ENCODE peak calls at places on chromosomes 16 and 17, in ten cellular contexts. One of them, this sample, is unnamed.

GRCh38 chr16:70777496-70777895 is 23.5 kb downstream of the VAC14 start:
- DNase-seq in NCI-H460: no peak
- DNase-seq in fibroblast of lung: no peak
- DNase-seq in COR-L47: no peak
- DNase-seq in stimulated activated CD8-positive, alpha-beta memory T cell treated with anti-CD3 and anti-CD28 coated beads, Interleukin-4, amount 100 ng/mL, for 24 hours: no peak
- DNase-seq in amniotic epithelial cell: no peak
- DNase-seq in A549: no peak
- DNase-seq in heart left ventricle: no peak
- DNase-seq in CD4-positive, alpha-beta T cell: no peak
- DNase-seq in CD4-positive, CD25-positive, alpha-beta regulatory T cell: no peak
- DNase-seq in this sample: no peak

GRCh38 chr17:13562271-13562800 is 39.4 kb downstream of the HS3ST3A1 start:
- DNase-seq in CD4-positive, CD25-positive, alpha-beta regulatory T cell: no peak
- DNase-seq in stimulated activated CD8-positive, alpha-beta memory T cell treated with anti-CD3 and anti-CD28 coated beads, Interleukin-4, amount 100 ng/mL, for 24 hours: no peak
- DNase-seq in COR-L47: no peak
- DNase-seq in fibroblast of lung: peak; percentile 95
- DNase-seq in heart left ventricle: no peak
- DNase-seq in NCI-H460: no peak
- DNase-seq in CD4-positive, alpha-beta T cell: no peak
- DNase-seq in A549: peak; percentile 64
- DNase-seq in amniotic epithelial cell: peak; percentile 91
- DNase-seq in this sample: no peak

GRCh38 chr17:34760931-34761500 is 181.6 kb downstream of the TMEM132E start:
- DNase-seq in A549: no peak
- DNase-seq in NCI-H460: no peak
- DNase-seq in fibroblast of lung: no peak
- DNase-seq in heart left ventricle: no peak
- DNase-seq in stimulated activated CD8-positive, alpha-beta memory T cell treated with anti-CD3 and anti-CD28 coated beads, Interleukin-4, amount 100 ng/mL, for 24 hours: no peak
- DNase-seq in COR-L47: peak; percentile 56
- DNase-seq in CD4-positive, alpha-beta T cell: no peak
- DNase-seq in amniotic epithelial cell: no peak
- DNase-seq in CD4-positive, CD25-positive, alpha-beta regulatory T cell: no peak
- DNase-seq in this sample: no peak

GRCh38 chr16:88558457-88559442 is 11.5 kb upstream of the ZC3H18 start:
- DNase-seq in amniotic epithelial cell: peak; percentile 50
- DNase-seq in NCI-H460: peak; percentile 31
- DNase-seq in COR-L47: peak; percentile 80
- DNase-seq in CD4-positive, alpha-beta T cell: no peak
- DNase-seq in A549: peak; percentile 83
- DNase-seq in CD4-positive, CD25-positive, alpha-beta regulatory T cell: no peak
- DNase-seq in heart left ventricle: peak; percentile 70
- DNase-seq in fibroblast of lung: peak; percentile 74
- DNase-seq in stimulated activated CD8-positive, alpha-beta memory T cell treated with anti-CD3 and anti-CD28 coated beads, Interleukin-4, amount 100 ng/mL, for 24 hours: no peak
- DNase-seq in this sample: no peak

GRCh38 chr17:36728030-36728991 is 126.9 kb downstream of the MRM1 start:
- DNase-seq in heart left ventricle: no peak
- DNase-seq in stimulated activated CD8-positive, alpha-beta memory T cell treated with anti-CD3 and anti-CD28 coated beads, Interleukin-4, amount 100 ng/mL, for 24 hours: no peak
- DNase-seq in NCI-H460: no peak
- DNase-seq in COR-L47: no peak
- DNase-seq in A549: no peak
- DNase-seq in CD4-positive, CD25-positive, alpha-beta regulatory T cell: no peak
- DNase-seq in fibroblast of lung: no peak
- DNase-seq in amniotic epithelial cell: no peak
- DNase-seq in CD4-positive, alpha-beta T cell: no peak
- DNase-seq in this sample: no peak

GRCh38 chr17:43579570-43580140 is 33.5 kb upstream of the ETV4 start:
- DNase-seq in COR-L47: no peak
- DNase-seq in CD4-positive, alpha-beta T cell: no peak
- DNase-seq in NCI-H460: no peak
- DNase-seq in amniotic epithelial cell: peak; percentile 96
- DNase-seq in heart left ventricle: no peak
- DNase-seq in fibroblast of lung: peak; percentile 48
- DNase-seq in A549: peak; percentile 70
- DNase-seq in CD4-positive, CD25-positive, alpha-beta regulatory T cell: no peak
- DNase-seq in stimulated activated CD8-positive, alpha-beta memory T cell treated with anti-CD3 and anti-CD28 coated beads, Interleukin-4, amount 100 ng/mL, for 24 hours: no peak
- DNase-seq in this sample: no peak

GRCh38 chr16:67396159-67396774 is 3.0 kb upstream of the TPPP3 start:
- DNase-seq in COR-L47: peak; percentile 99
- DNase-seq in heart left ventricle: peak; percentile 90
- DNase-seq in amniotic epithelial cell: peak; percentile 35
- DNase-seq in NCI-H460: peak; percentile 36
- DNase-seq in stimulated activated CD8-positive, alpha-beta memory T cell treated with anti-CD3 and anti-CD28 coated beads, Interleukin-4, amount 100 ng/mL, for 24 hours: no peak
- DNase-seq in fibroblast of lung: peak; percentile 79
- DNase-seq in A549: peak; percentile 84
- DNase-seq in CD4-positive, alpha-beta T cell: no peak
- DNase-seq in CD4-positive, CD25-positive, alpha-beta regulatory T cell: no peak
- DNase-seq in this sample: peak; percentile 69

GRCh38 chr17:62178579-62178978 is 113.5 kb upstream of the MED13 start:
- DNase-seq in amniotic epithelial cell: peak; percentile 52
- DNase-seq in CD4-positive, alpha-beta T cell: no peak
- DNase-seq in stimulated activated CD8-positive, alpha-beta memory T cell treated with anti-CD3 and anti-CD28 coated beads, Interleukin-4, amount 100 ng/mL, for 24 hours: no peak
- DNase-seq in CD4-positive, CD25-positive, alpha-beta regulatory T cell: no peak
- DNase-seq in fibroblast of lung: peak; percentile 22
- DNase-seq in NCI-H460: no peak
- DNase-seq in A549: peak; percentile 47
- DNase-seq in COR-L47: no peak
- DNase-seq in heart left ventricle: no peak
- DNase-seq in this sample: no peak

GRCh38 chr17:45382982-45383381 is 49.7 kb downstream of the ARHGAP27 start:
- DNase-seq in CD4-positive, CD25-positive, alpha-beta regulatory T cell: no peak
- DNase-seq in stimulated activated CD8-positive, alpha-beta memory T cell treated with anti-CD3 and anti-CD28 coated beads, Interleukin-4, amount 100 ng/mL, for 24 hours: no peak
- DNase-seq in CD4-positive, alpha-beta T cell: no peak
- DNase-seq in amniotic epithelial cell: no peak
- DNase-seq in NCI-H460: no peak
- DNase-seq in A549: no peak
- DNase-seq in COR-L47: no peak
- DNase-seq in heart left ventricle: no peak
- DNase-seq in fibroblast of lung: no peak
- DNase-seq in this sample: no peak

GRCh38 chr17:75707096-75707720 is 14.1 kb upstream of the ITGB4 start:
- DNase-seq in CD4-positive, CD25-positive, alpha-beta regulatory T cell: no peak
- DNase-seq in CD4-positive, alpha-beta T cell: no peak
- DNase-seq in NCI-H460: peak; percentile 60
- DNase-seq in heart left ventricle: peak; percentile 66
- DNase-seq in fibroblast of lung: peak; percentile 28
- DNase-seq in COR-L47: no peak
- DNase-seq in stimulated activated CD8-positive, alpha-beta memory T cell treated with anti-CD3 and anti-CD28 coated beads, Interleukin-4, amount 100 ng/mL, for 24 hours: no peak
- DNase-seq in amniotic epithelial cell: peak; percentile 48
- DNase-seq in A549: peak; percentile 86
- DNase-seq in this sample: no peak

GRCh38 chr16:82156761-82157654 is 13.0 kb downstream of the MPHOSPH6 start:
- DNase-seq in stimulated activated CD8-positive, alpha-beta memory T cell treated with anti-CD3 and anti-CD28 coated beads, Interleukin-4, amount 100 ng/mL, for 24 hours: no peak
- DNase-seq in CD4-positive, alpha-beta T cell: no peak
- DNase-seq in COR-L47: no peak
- DNase-seq in fibroblast of lung: peak; percentile 67
- DNase-seq in NCI-H460: no peak
- DNase-seq in CD4-positive, CD25-positive, alpha-beta regulatory T cell: no peak
- DNase-seq in heart left ventricle: no peak
- DNase-seq in A549: no peak
- DNase-seq in amniotic epithelial cell: peak; percentile 97
- DNase-seq in this sample: no peak

GRCh38 chr16:57609541-57610401 is 18.7 kb upstream of the ADGRG1 start:
- DNase-seq in CD4-positive, CD25-positive, alpha-beta regulatory T cell: peak; percentile 63
- DNase-seq in fibroblast of lung: peak; percentile 41
- DNase-seq in NCI-H460: no peak
- DNase-seq in heart left ventricle: peak; percentile 9
- DNase-seq in stimulated activated CD8-positive, alpha-beta memory T cell treated with anti-CD3 and anti-CD28 coated beads, Interleukin-4, amount 100 ng/mL, for 24 hours: peak; percentile 72
- DNase-seq in COR-L47: no peak
- DNase-seq in amniotic epithelial cell: no peak
- DNase-seq in CD4-positive, alpha-beta T cell: peak; percentile 40
- DNase-seq in A549: no peak
- DNase-seq in this sample: peak; percentile 24

GRCh38 chr17:76797441-76797840 is 59.5 kb downstream of the MFSD11 start:
- DNase-seq in CD4-positive, CD25-positive, alpha-beta regulatory T cell: no peak
- DNase-seq in heart left ventricle: no peak
- DNase-seq in CD4-positive, alpha-beta T cell: no peak
- DNase-seq in amniotic epithelial cell: no peak
- DNase-seq in A549: no peak
- DNase-seq in COR-L47: no peak
- DNase-seq in fibroblast of lung: no peak
- DNase-seq in stimulated activated CD8-positive, alpha-beta memory T cell treated with anti-CD3 and anti-CD28 coated beads, Interleukin-4, amount 100 ng/mL, for 24 hours: no peak
- DNase-seq in NCI-H460: no peak
- DNase-seq in this sample: no peak

GRCh38 chr16:51557670-51558069 is 406.6 kb upstream of the SALL1 start:
- DNase-seq in CD4-positive, CD25-positive, alpha-beta regulatory T cell: no peak
- DNase-seq in stimulated activated CD8-positive, alpha-beta memory T cell treated with anti-CD3 and anti-CD28 coated beads, Interleukin-4, amount 100 ng/mL, for 24 hours: no peak
- DNase-seq in CD4-positive, alpha-beta T cell: no peak
- DNase-seq in NCI-H460: no peak
- DNase-seq in COR-L47: no peak
- DNase-seq in A549: no peak
- DNase-seq in amniotic epithelial cell: no peak
- DNase-seq in fibroblast of lung: no peak
- DNase-seq in heart left ventricle: no peak
- DNase-seq in this sample: no peak

GRCh38 chr17:40331743-40332641 is 23.0 kb downstream of the RARA start:
- DNase-seq in fibroblast of lung: peak; percentile 82
- DNase-seq in CD4-positive, alpha-beta T cell: no peak
- DNase-seq in CD4-positive, CD25-positive, alpha-beta regulatory T cell: no peak
- DNase-seq in COR-L47: no peak
- DNase-seq in NCI-H460: no peak
- DNase-seq in heart left ventricle: peak; percentile 93
- DNase-seq in amniotic epithelial cell: no peak
- DNase-seq in A549: peak; percentile 75
- DNase-seq in stimulated activated CD8-positive, alpha-beta memory T cell treated with anti-CD3 and anti-CD28 coated beads, Interleukin-4, amount 100 ng/mL, for 24 hours: no peak
- DNase-seq in this sample: peak; percentile 94

GRCh38 chr16:31327675-31328225 is 27.2 kb upstream of the ITGAX start:
- DNase-seq in stimulated activated CD8-positive, alpha-beta memory T cell treated with anti-CD3 and anti-CD28 coated beads, Interleukin-4, amount 100 ng/mL, for 24 hours: no peak
- DNase-seq in CD4-positive, alpha-beta T cell: no peak
- DNase-seq in heart left ventricle: no peak
- DNase-seq in amniotic epithelial cell: no peak
- DNase-seq in NCI-H460: no peak
- DNase-seq in A549: no peak
- DNase-seq in fibroblast of lung: no peak
- DNase-seq in CD4-positive, CD25-positive, alpha-beta regulatory T cell: no peak
- DNase-seq in COR-L47: no peak
- DNase-seq in this sample: no peak

GRCh38 chr16:88705746-88706287 is 391 bp downstream of the RNF166 start:
- DNase-seq in fibroblast of lung: no peak
- DNase-seq in CD4-positive, alpha-beta T cell: no peak
- DNase-seq in NCI-H460: no peak
- DNase-seq in stimulated activated CD8-positive, alpha-beta memory T cell treated with anti-CD3 and anti-CD28 coated beads, Interleukin-4, amount 100 ng/mL, for 24 hours: no peak
- DNase-seq in CD4-positive, CD25-positive, alpha-beta regulatory T cell: peak; percentile 22
- DNase-seq in amniotic epithelial cell: no peak
- DNase-seq in A549: no peak
- DNase-seq in heart left ventricle: no peak
- DNase-seq in COR-L47: no peak
- DNase-seq in this sample: no peak

GRCh38 chr16:23137256-23137655 is 12.0 kb downstream of the USP31 start:
- DNase-seq in CD4-positive, alpha-beta T cell: no peak
- DNase-seq in stimulated activated CD8-positive, alpha-beta memory T cell treated with anti-CD3 and anti-CD28 coated beads, Interleukin-4, amount 100 ng/mL, for 24 hours: no peak
- DNase-seq in COR-L47: no peak
- DNase-seq in CD4-positive, CD25-positive, alpha-beta regulatory T cell: no peak
- DNase-seq in amniotic epithelial cell: no peak
- DNase-seq in fibroblast of lung: no peak
- DNase-seq in NCI-H460: no peak
- DNase-seq in A549: no peak
- DNase-seq in heart left ventricle: no peak
- DNase-seq in this sample: no peak

GRCh38 chr17:57553525-57553924 is 191.6 kb downstream of the CCDC182 start:
- DNase-seq in CD4-positive, alpha-beta T cell: no peak
- DNase-seq in A549: no peak
- DNase-seq in amniotic epithelial cell: peak; percentile 98
- DNase-seq in NCI-H460: no peak
- DNase-seq in CD4-positive, CD25-positive, alpha-beta regulatory T cell: no peak
- DNase-seq in COR-L47: no peak
- DNase-seq in heart left ventricle: no peak
- DNase-seq in stimulated activated CD8-positive, alpha-beta memory T cell treated with anti-CD3 and anti-CD28 coated beads, Interleukin-4, amount 100 ng/mL, for 24 hours: no peak
- DNase-seq in fibroblast of lung: peak; percentile 67
- DNase-seq in this sample: no peak

GRCh38 chr16:53629151-53629550 is 74.5 kb downstream of the RPGRIP1L start:
- DNase-seq in fibroblast of lung: no peak
- DNase-seq in amniotic epithelial cell: no peak
- DNase-seq in COR-L47: no peak
- DNase-seq in CD4-positive, alpha-beta T cell: no peak
- DNase-seq in NCI-H460: no peak
- DNase-seq in A549: no peak
- DNase-seq in stimulated activated CD8-positive, alpha-beta memory T cell treated with anti-CD3 and anti-CD28 coated beads, Interleukin-4, amount 100 ng/mL, for 24 hours: no peak
- DNase-seq in heart left ventricle: no peak
- DNase-seq in CD4-positive, CD25-positive, alpha-beta regulatory T cell: no peak
- DNase-seq in this sample: no peak

GRCh38 chr16:84999200-84999599 is 12.1 kb downstream of the ZDHHC7 start:
- DNase-seq in CD4-positive, CD25-positive, alpha-beta regulatory T cell: no peak
- DNase-seq in CD4-positive, alpha-beta T cell: no peak
- DNase-seq in NCI-H460: no peak
- DNase-seq in amniotic epithelial cell: peak; percentile 40
- DNase-seq in COR-L47: no peak
- DNase-seq in stimulated activated CD8-positive, alpha-beta memory T cell treated with anti-CD3 and anti-CD28 coated beads, Interleukin-4, amount 100 ng/mL, for 24 hours: no peak
- DNase-seq in fibroblast of lung: no peak
- DNase-seq in heart left ventricle: no peak
- DNase-seq in A549: peak; percentile 57
- DNase-seq in this sample: no peak

This sample was measured in breast epithelium.